ENCODE peak calls at places on chromosome 4, in ten cellular contexts. W, V, M, Q, B, E, I, L, H and J are unnamed samples.

GRCh38 chr4:107988763-107989035 is 990 bp upstream of the HADH start:
- DNase-seq in W (no peak), V (no peak), M (no peak), Q (no peak), B (no peak), E (no peak), I (peak), L (peak), H (no peak), J (no peak)

GRCh38 chr4:4857001-4857808 is 2.3 kb upstream of the MSX1 start:
- DNase-seq in W (no peak), V (no peak), M (no peak), Q (no peak), B (no peak), E (no peak), I (no peak), L (no peak), H (no peak), J (peak)

GRCh38 chr4:72194453-72194852 is 162.7 kb downstream of the NPFFR2 start:
- DNase-seq in W (no peak), V (no peak), M (no peak), Q (no peak), B (no peak), E (no peak), I (no peak), L (no peak), H (no peak), J (no peak)

GRCh38 chr4:139576219-139576618 is 20.2 kb upstream of the SETD7 start:
- DNase-seq in W (peak), V (no peak), M (no peak), Q (no peak), B (no peak), E (peak), I (no peak), L (no peak), H (no peak), J (no peak)

GRCh38 chr4:3489451-3489962 is 26.4 kb downstream of the DOK7 start:
- DNase-seq in W (peak), V (no peak), M (no peak), Q (no peak), B (no peak), E (no peak), I (no peak), L (no peak), H (no peak), J (peak)

GRCh38 chr4:8555716-8556115 is 24.5 kb upstream of the GPR78 start:
- DNase-seq in W (no peak), V (no peak), M (no peak), Q (no peak), B (no peak), E (no peak), I (no peak), L (no peak), H (no peak), J (no peak)

GRCh38 chr4:4504783-4505182 is 37.1 kb downstream of the STX18 start:
- DNase-seq in W (no peak), V (no peak), M (no peak), Q (no peak), B (no peak), E (no peak), I (no peak), L (no peak), H (no peak), J (no peak)

GRCh38 chr4:8771666-8772065 is 100.0 kb downstream of the HMX1 start:
- DNase-seq in W (no peak), V (no peak), M (no peak), Q (no peak), B (no peak), E (no peak), I (no peak), L (no peak), H (no peak), J (no peak)

GRCh38 chr4:17082186-17082585 is 183.7 kb upstream of the LDB2 start:
- DNase-seq in W (peak), V (no peak), M (no peak), Q (no peak), B (no peak), E (peak), I (no peak), L (no peak), H (no peak), J (peak)

GRCh38 chr4:2511645-2512131 is 24.8 kb upstream of the FAM193A start:
- DNase-seq in W (no peak), V (peak), M (no peak), Q (no peak), B (no peak), E (no peak), I (no peak), L (no peak), H (no peak), J (no peak)

GRCh38 chr4:48071171-48071570 is 54.6 kb downstream of the NIPAL1 start:
- DNase-seq in W (no peak), V (no peak), M (no peak), Q (no peak), B (peak), E (peak), I (no peak), L (no peak), H (no peak), J (peak)

GRCh38 chr4:78058591-78059523 is 1.7 kb downstream of the FRAS1 start:
- DNase-seq in W (peak), V (peak), M (no peak), Q (no peak), B (peak), E (peak), I (peak), L (peak), H (peak), J (peak)

GRCh38 chr4:89254847-89255246 is 52.8 kb downstream of the GPRIN3 start:
- DNase-seq in W (peak), V (peak), M (peak), Q (no peak), B (peak), E (peak), I (peak), L (peak), H (no peak), J (peak)

GRCh38 chr4:100286601-100287000 is 96.3 kb upstream of the DDIT4L start:
- DNase-seq in W (no peak), V (no peak), M (no peak), Q (no peak), B (no peak), E (no peak), I (no peak), L (no peak), H (no peak), J (peak)

GRCh38 chr4:97215426-97215825 is 927.9 kb downstream of the STPG2 start:
- DNase-seq in W (no peak), V (no peak), M (no peak), Q (no peak), B (no peak), E (no peak), I (no peak), L (no peak), H (no peak), J (peak)

GRCh38 chr4:114279066-114279465 is 299.6 kb upstream of the ARSJ start:
- DNase-seq in W (no peak), V (no peak), M (no peak), Q (no peak), B (no peak), E (peak), I (no peak), L (no peak), H (no peak), J (no peak)

GRCh38 chr4:13542577-13543042 is 1.7 kb downstream of the NKX3-2 start:
- DNase-seq in W (no peak), V (peak), M (no peak), Q (no peak), B (no peak), E (no peak), I (no peak), L (no peak), H (no peak), J (no peak)

GRCh38 chr4:147362868-147363440 is 117.9 kb upstream of the EDNRA start:
- DNase-seq in W (no peak), V (no peak), M (no peak), Q (no peak), B (peak), E (peak), I (peak), L (peak), H (no peak), J (no peak)

GRCh38 chr4:1674682-1675081 is 9.4 kb downstream of the FAM53A start:
- DNase-seq in W (no peak), V (no peak), M (no peak), Q (no peak), B (no peak), E (no peak), I (no peak), L (no peak), H (no peak), J (no peak)

GRCh38 chr4:176735300-176735699 is 57.4 kb downstream of the VEGFC start:
- DNase-seq in W (peak), V (no peak), M (no peak), Q (peak), B (peak), E (peak), I (no peak), L (no peak), H (no peak), J (no peak)